ENCODE peak calls at places on chromosomes 4 and X, in four cellular contexts. U, H, N and W are unnamed samples.

GRCh38 chrX:111892375-111892774 is 16.4 kb downstream of the TRPC5OS start:
- DNase-seq in N (no peak), H (no peak), U (no peak), W (no peak)

GRCh38 chr4:56552273-56552672 is 46.7 kb downstream of the ARL9 start:
- DNase-seq in N (no peak), U (no peak), H (no peak), W (no peak)

GRCh38 chrX:153643431-153644351 is 3.3 kb upstream of the DUSP9 start:
- DNase-seq in N (no peak), H (peak), U (no peak), W (no peak)

GRCh38 chr4:125639182-125639621 is 324.4 kb downstream of the FAT4 start:
- DNase-seq in H (peak), N (no peak), U (no peak), W (peak)

GRCh38 chrX:155434906-155435743 is 23.3 kb downstream of the F8A3 start:
- DNase-seq in N (no peak), U (no peak), H (no peak), W (peak)

GRCh38 chr4:5034206-5034605 is 14.9 kb upstream of the CYTL1 start:
- DNase-seq in N (no peak), H (no peak), U (no peak), W (no peak)

GRCh38 chr4:52263612-52264011 is 212.5 kb downstream of the SPATA18 start:
- DNase-seq in N (no peak), U (no peak), H (no peak), W (no peak)

GRCh38 chr4:53562409-53562808 is 28.9 kb downstream of the LNX1 start:
- DNase-seq in U (no peak), H (no peak), N (no peak), W (no peak)

GRCh38 chr4:21554036-21554435 is 394.5 kb downstream of the KCNIP4 start:
- DNase-seq in H (no peak), N (no peak), U (no peak), W (no peak)

GRCh38 chr4:16505726-16506125 is 279.5 kb upstream of the TAPT1 start:
- DNase-seq in U (no peak), N (peak), H (peak), W (peak)

GRCh38 chr4:26263165-26263564 is 57.6 kb upstream of the RBPJ start:
- DNase-seq in H (no peak), N (no peak), U (no peak), W (no peak)

GRCh38 chrX:12223650-12224049 is 85.4 kb downstream of the FRMPD4 start:
- DNase-seq in U (no peak), H (no peak), N (no peak), W (peak)

GRCh38 chr4:5114911-5115310 is 63.6 kb downstream of the STK32B start:
- DNase-seq in N (no peak), H (no peak), U (no peak), W (no peak)

GRCh38 chr4:6010789-6011188 is 7.4 kb downstream of the C4orf50 start:
- DNase-seq in H (no peak), U (no peak), N (no peak), W (no peak)

GRCh38 chrX:140165849-140166248 is 200.5 kb upstream of the CXorf66 start:
- DNase-seq in U (no peak), N (no peak), H (no peak), W (no peak)

GRCh38 chr4:20496078-20496477 is 204.2 kb upstream of the PACRGL start:
- DNase-seq in H (no peak), U (no peak), N (no peak), W (peak)

GRCh38 chr4:3307486-3307885 is 14.7 kb downstream of the RGS12 start:
- DNase-seq in N (no peak), U (peak), H (no peak), W (no peak)

GRCh38 chrX:83469551-83469950 is 38.5 kb upstream of the POU3F4 start:
- DNase-seq in U (no peak), H (peak), N (peak), W (peak)

GRCh38 chrX:96929036-96929435 is 45.3 kb downstream of the RPA4 start:
- DNase-seq in N (no peak), H (no peak), U (no peak), W (no peak)

GRCh38 chr4:1556541-1557220 is 127.4 kb downstream of the FAM53A start:
- DNase-seq in U (no peak), N (no peak), H (peak), W (no peak)

GRCh38 chrX:112961981-112962380 is 121.3 kb upstream of the AMOT start:
- DNase-seq in U (no peak), H (no peak), N (no peak), W (no peak)

GRCh38 chr4:15352508-15352907 is 75.3 kb upstream of the C1QTNF7 start:
- DNase-seq in N (no peak), U (no peak), H (no peak), W (peak)

GRCh38 chr4:61201562-61202099 is 1.5 kb downstream of the ADGRL3 start:
- DNase-seq in H (peak), N (peak), U (no peak), W (no peak)

DNA sequence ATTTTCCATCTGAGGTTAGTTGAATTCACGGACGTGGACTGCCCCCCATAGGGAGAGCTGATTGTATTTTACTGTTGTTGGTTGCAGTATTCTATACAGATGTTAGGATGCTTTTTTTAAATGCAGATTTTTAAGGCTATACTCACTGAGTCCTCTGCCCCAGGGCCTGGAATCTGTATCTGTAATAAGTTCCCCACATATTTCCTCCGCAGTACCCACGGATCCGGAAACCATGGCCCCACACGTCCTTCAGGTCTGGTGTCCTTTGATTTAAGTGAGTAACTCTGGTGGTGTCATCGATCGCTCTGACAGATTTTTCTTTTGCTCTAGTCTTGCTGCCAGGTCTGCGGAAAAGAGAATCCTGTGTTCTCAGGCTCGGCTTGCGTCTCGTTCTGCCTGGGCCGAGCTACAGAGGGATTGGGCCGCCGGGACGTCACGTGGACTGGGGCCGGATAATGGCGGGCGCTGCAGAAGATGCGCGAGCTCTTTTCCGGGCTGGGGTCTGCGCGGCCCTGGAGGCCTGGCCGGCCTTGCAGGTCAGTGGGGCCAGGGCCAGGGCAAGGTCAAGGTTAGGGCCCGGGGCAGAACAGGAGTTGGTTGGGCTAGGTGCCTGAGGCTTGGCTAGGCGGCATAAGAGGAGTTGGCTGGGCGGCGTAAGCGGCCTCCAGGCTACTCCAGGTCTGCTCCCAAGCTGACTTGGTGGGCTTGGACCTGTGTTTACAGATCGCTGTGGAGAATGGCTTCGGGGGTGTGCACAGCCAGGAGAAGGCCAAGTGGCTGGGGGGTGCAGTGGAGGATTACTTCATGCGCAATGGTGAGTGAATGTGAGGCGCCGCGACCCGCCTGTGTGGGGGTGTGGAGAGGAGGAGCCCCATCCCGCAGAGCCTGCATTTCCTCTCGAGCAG is at the start of gene TSR2:
- DNase-seq in H (peak), N (peak), U (peak), W (peak)
- TF ChIP-seq CTCF in H (peak), N (peak), U (no peak), W (peak)

GRCh38 chr4:89898304-89898716 is 3.7 kb downstream of the MMRN1 start:
- DNase-seq in N (no peak), H (peak), U (no peak), W (no peak)

GRCh38 chr4:89899854-89900253 is 5.2 kb downstream of the MMRN1 start:
- DNase-seq in H (no peak), U (no peak), N (no peak), W (no peak)

GRCh38 chr4:89894654-89895652 is at the start of gene MMRN1:
- DNase-seq in H (no peak), N (peak), U (no peak), W (no peak)

GRCh38 chr4:89897867-89898266 is 3.2 kb downstream of the MMRN1 start:
- DNase-seq in N (no peak), H (peak), U (no peak), W (no peak)

DNA sequence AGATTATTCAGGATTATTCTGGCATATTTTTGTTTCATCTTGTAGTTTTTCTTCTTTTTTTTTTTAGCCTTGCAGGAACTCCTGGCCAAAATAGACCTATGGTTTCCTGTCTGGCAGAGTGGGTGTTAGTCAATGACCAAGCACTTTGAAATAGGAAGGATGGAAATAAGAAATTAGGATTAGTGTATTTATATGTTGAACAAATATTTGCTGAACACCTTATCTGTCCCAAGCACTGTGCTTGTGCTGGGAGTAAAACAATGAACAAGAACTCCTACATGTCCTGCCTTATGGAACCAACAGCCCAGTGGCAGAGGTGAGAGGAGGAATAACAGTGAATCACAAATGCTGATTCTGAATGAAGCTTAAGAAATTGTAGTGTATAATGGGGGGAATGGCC is 4.5 kb downstream of the MMRN1 start:
- DNase-seq in N (peak), U (no peak), H (no peak), W (no peak)
- H3K4me3 ChIP-seq in N (no peak), U (no peak), H (no peak), W (no peak)

DNA sequence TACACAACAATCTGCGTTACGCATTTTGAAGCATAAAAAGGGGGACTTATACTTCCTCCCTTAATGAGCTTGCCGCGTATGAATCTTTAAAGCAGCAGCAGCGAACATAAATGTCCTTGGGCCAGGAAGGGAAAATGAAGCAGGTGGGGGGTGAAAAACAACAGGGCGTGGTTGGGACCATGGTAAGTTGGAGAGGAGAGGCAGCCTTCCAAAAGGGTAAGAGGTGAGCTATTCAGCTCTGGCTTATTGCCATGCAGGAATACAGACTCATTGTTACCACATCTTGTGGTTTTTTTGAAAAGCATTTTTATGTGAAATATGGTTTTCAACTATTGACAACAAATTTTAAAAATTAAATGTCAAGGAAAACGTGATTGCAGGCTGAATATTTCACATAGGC is 710.7 kb upstream of the FAM241A start:
- DNase-seq in H (no peak), U (no peak), N (peak), W (peak)
- TF ChIP-seq CTCF in H (no peak), U (no peak), N (no peak), W (no peak)

GRCh38 chr4:23269583-23269982 is 576.8 kb downstream of the GBA3 start:
- DNase-seq in H (no peak), N (peak), U (no peak), W (peak)

GRCh38 chr4:23260510-23260909 is 567.8 kb downstream of the GBA3 start:
- DNase-seq in U (no peak), H (no peak), N (no peak), W (no peak)

GRCh38 chr4:23268072-23268771 is 575.5 kb downstream of the GBA3 start:
- DNase-seq in U (no peak), H (no peak), N (no peak), W (no peak)

GRCh38 chr4:23266401-23266800 is 573.7 kb downstream of the GBA3 start:
- DNase-seq in H (peak), U (no peak), N (no peak), W (no peak)
- H3K4me3 ChIP-seq in H (no peak), U (no peak), N (no peak), W (no peak)

DNA sequence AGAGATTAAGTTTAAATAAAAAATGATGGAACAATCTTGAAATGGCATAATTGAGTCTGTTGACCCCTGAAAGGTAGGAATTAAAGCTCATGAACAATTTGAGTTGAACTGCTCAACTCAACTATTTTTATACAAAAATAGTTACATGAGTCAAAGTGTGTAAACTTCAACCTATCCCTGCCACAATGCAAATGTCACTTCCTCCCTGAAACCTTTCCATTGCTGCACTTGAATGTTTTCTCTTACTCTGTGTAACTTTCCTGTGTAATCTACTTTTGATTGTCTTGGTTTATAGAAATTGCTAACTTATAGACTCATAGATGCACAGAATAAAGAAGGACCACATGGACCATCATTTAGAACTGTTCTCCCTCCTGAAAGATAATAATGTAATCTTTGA is 218.5 kb downstream of the GBA3 start:
- DNase-seq in N (no peak), U (no peak), H (no peak), W (no peak)
- TF ChIP-seq CTCF in N (no peak), U (no peak), H (no peak), W (no peak)

DNA sequence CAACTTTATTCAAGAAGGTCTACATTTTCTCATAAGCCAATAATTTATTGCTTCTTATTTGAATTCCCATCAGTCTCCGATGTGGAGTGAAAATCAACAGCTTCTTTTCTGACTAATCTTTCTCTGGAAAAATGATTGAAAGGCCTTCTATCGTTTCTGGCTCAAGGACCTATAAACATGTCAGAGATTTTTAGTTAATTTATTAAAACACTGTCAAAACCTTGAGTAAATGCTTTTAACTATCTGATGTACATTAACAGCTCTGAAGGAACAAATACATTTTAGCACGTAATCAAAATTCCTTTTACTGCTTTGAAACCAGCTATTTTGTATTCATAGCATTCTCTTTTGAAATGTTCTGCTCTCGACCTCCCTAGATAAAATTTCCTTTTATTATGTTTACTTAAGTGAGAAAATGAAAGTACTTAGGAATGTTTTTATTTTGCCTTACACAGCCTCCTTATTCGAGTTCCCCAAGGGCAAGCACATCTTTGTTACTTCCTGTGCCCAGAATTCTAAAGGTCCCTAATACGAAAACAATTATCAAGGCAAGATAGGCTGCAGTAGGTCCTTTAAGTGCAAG is 3.2 kb upstream of the ZFX start:
- DNase-seq in H (peak), U (no peak), N (no peak), W (no peak)
- H3K4me3 ChIP-seq in H (no peak), U (no peak), N (peak), W (no peak)

GRCh38 chrX:129760981-129761380 is 18.8 kb upstream of the SASH3 start:
- DNase-seq in H (no peak), U (no peak), N (no peak), W (no peak)

GRCh38 chrX:129760155-129760554 is 19.6 kb upstream of the SASH3 start:
- DNase-seq in H (no peak), N (no peak), U (no peak), W (no peak)

GRCh38 chrX:129761596-129761995 is 18.2 kb upstream of the SASH3 start:
- DNase-seq in U (no peak), N (no peak), H (no peak), W (no peak)

GRCh38 chrX:129762448-129762847 is 17.3 kb upstream of the SASH3 start:
- DNase-seq in U (no peak), H (no peak), N (no peak), W (peak)

DNA sequence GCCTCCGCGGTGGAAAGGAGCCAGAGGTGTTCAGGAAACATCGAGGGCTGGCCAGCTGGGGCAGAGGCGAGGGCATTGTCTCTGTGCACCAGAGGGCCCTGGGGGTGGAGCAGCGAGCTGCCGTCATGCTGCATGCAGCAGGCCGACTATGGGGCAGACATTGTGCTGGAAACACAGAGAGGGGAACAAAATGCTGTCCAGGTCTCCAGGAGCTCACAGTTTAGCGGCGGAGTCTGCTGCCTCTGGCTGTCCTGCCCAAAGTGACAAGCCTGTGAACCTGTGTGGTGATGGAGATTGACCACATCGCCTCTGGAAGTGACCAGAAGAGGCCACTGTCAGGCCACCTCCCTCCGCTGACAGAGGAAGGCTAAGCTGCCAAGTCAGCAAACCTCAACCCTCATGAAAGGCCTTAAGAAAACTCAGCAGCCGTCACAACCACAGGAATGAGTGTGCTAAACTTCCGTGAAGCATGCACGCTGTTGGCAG is 20.1 kb upstream of the SASH3 start:
- DNase-seq in H (peak), N (peak), U (peak), W (peak)
- TF ChIP-seq CTCF in H (no peak), N (no peak), U (peak), W (no peak)

GRCh38 chr4:113435893-113436292 is 325.6 kb downstream of the CAMK2D start:
- DNase-seq in H (no peak), N (peak), U (peak), W (peak)
- H3K4me3 ChIP-seq in H (no peak), N (no peak), U (no peak), W (no peak)